ENCODE peak calls at places on chromosomes 1 and 21, in five cellular contexts. One of them, this sample, is unnamed.

GRCh38 chr1:100643430-100644196 is 75.9 kb upstream of the VCAM1 start:
- DNase-seq in PC-9: no peak
- DNase-seq in hepatocyte: no peak
- DNase-seq in IMR-90: peak; percentile 58
- DNase-seq in K562: no peak
- DNase-seq in this sample: no peak

GRCh38 chr1:243765676-243766075 is 84.4 kb downstream of the AKT3 start:
- DNase-seq in PC-9: no peak
- DNase-seq in hepatocyte: no peak
- DNase-seq in IMR-90: no peak
- DNase-seq in K562: no peak
- DNase-seq in this sample: no peak

GRCh38 chr1:108117908-108118902 is 81.9 kb downstream of the SLC25A24 start:
- DNase-seq in PC-9: peak; percentile 65
- DNase-seq in hepatocyte: peak; percentile 24
- DNase-seq in IMR-90: peak; percentile 76
- DNase-seq in K562: no peak
- DNase-seq in this sample: no peak

GRCh38 chr1:3531928-3532327 is 77.5 kb downstream of the ARHGEF16 start:
- DNase-seq in PC-9: no peak
- DNase-seq in hepatocyte: no peak
- DNase-seq in IMR-90: no peak
- DNase-seq in K562: no peak
- DNase-seq in this sample: no peak

GRCh38 chr1:1426961-1427934 is 6.2 kb upstream of the ANKRD65 start:
- DNase-seq in PC-9: peak; percentile 39
- DNase-seq in hepatocyte: peak; percentile 67
- DNase-seq in IMR-90: no peak
- DNase-seq in K562: peak; percentile 80
- DNase-seq in this sample: no peak

GRCh38 chr1:8011016-8011415 is 15.1 kb downstream of the ERRFI1 start:
- DNase-seq in PC-9: no peak
- DNase-seq in hepatocyte: no peak
- DNase-seq in IMR-90: no peak
- DNase-seq in K562: no peak
- DNase-seq in this sample: no peak

GRCh38 chr1:151036356-151036755 is at the start of gene BNIPL:
- DNase-seq in PC-9: peak; percentile 41
- DNase-seq in hepatocyte: no peak
- DNase-seq in IMR-90: no peak
- DNase-seq in K562: no peak
- DNase-seq in this sample: no peak

GRCh38 chr1:51569284-51570062 is 47.4 kb upstream of the OSBPL9 start:
- DNase-seq in PC-9: peak; percentile 87
- DNase-seq in hepatocyte: peak; percentile 81
- DNase-seq in IMR-90: peak; percentile 82
- DNase-seq in K562: peak; percentile 52
- DNase-seq in this sample: peak; percentile 71

GRCh38 chr21:17903029-17903806 is 84.1 kb upstream of the C21orf91 start:
- DNase-seq in PC-9: no peak
- DNase-seq in hepatocyte: peak; percentile 56
- DNase-seq in IMR-90: peak; percentile 49
- DNase-seq in K562: no peak
- DNase-seq in this sample: peak; percentile 74

GRCh38 chr1:53765656-53766055 is 26.7 kb upstream of the GLIS1 start:
- DNase-seq in PC-9: no peak
- DNase-seq in hepatocyte: no peak
- DNase-seq in IMR-90: peak; percentile 72
- DNase-seq in K562: no peak
- DNase-seq in this sample: no peak

GRCh38 chr1:97573560-97573959 is 347.3 kb downstream of the DPYD start:
- DNase-seq in PC-9: no peak
- DNase-seq in hepatocyte: no peak
- DNase-seq in IMR-90: peak; percentile 12
- DNase-seq in K562: no peak
- DNase-seq in this sample: no peak

GRCh38 chr1:56513095-56513494 is 66.3 kb downstream of the PLPP3 start:
- DNase-seq in PC-9: no peak
- DNase-seq in hepatocyte: no peak
- DNase-seq in IMR-90: no peak
- DNase-seq in K562: no peak
- DNase-seq in this sample: no peak

GRCh38 chr21:33984021-33984481 is 68.4 kb upstream of the ATP5PO start:
- DNase-seq in PC-9: no peak
- DNase-seq in hepatocyte: no peak
- DNase-seq in IMR-90: no peak
- DNase-seq in K562: no peak
- DNase-seq in this sample: no peak

GRCh38 chr1:157106813-157107189 is 7.2 kb upstream of the ETV3L start:
- DNase-seq in PC-9: no peak
- DNase-seq in hepatocyte: no peak
- DNase-seq in IMR-90: no peak
- DNase-seq in K562: no peak
- DNase-seq in this sample: no peak

GRCh38 chr1:110979154-110979553 is 15.4 kb upstream of the LRIF1 start:
- DNase-seq in PC-9: no peak
- DNase-seq in hepatocyte: no peak
- DNase-seq in IMR-90: no peak
- DNase-seq in K562: no peak
- DNase-seq in this sample: no peak

GRCh38 chr1:22557341-22557950 is 5.8 kb upstream of the EPHA8 start:
- DNase-seq in PC-9: no peak
- DNase-seq in hepatocyte: no peak
- DNase-seq in IMR-90: no peak
- DNase-seq in K562: no peak
- DNase-seq in this sample: no peak

GRCh38 chr1:9665193-9665592 is 13.7 kb downstream of the PIK3CD start:
- DNase-seq in PC-9: no peak
- DNase-seq in hepatocyte: no peak
- DNase-seq in IMR-90: no peak
- DNase-seq in K562: no peak
- DNase-seq in this sample: no peak

GRCh38 chr1:9670085-9670484 is 18.6 kb downstream of the PIK3CD start:
- DNase-seq in PC-9: no peak
- DNase-seq in hepatocyte: no peak
- DNase-seq in IMR-90: no peak
- DNase-seq in K562: no peak
- DNase-seq in this sample: no peak

GRCh38 chr1:9672444-9672843 is 20.9 kb downstream of the PIK3CD start:
- DNase-seq in PC-9: no peak
- DNase-seq in hepatocyte: no peak
- DNase-seq in IMR-90: no peak
- DNase-seq in K562: no peak
- DNase-seq in this sample: no peak

GRCh38 chr1:9671377-9672140 is 20.0 kb downstream of the PIK3CD start:
- DNase-seq in PC-9: peak; percentile 42
- DNase-seq in hepatocyte: no peak
- DNase-seq in IMR-90: peak; percentile 84
- DNase-seq in K562: no peak
- DNase-seq in this sample: no peak

GRCh38 chr1:9668080-9668479 is 16.5 kb downstream of the PIK3CD start:
- DNase-seq in PC-9: no peak
- DNase-seq in hepatocyte: no peak
- DNase-seq in IMR-90: no peak
- DNase-seq in K562: no peak
- DNase-seq in this sample: no peak
- H4K20me1 ChIP-seq in PC-9: no peaks in the 10 kb centered on the region
- H4K20me1 ChIP-seq in hepatocyte: no peaks in the 10 kb centered on the region
- H4K20me1 ChIP-seq in IMR-90: no peaks in the 10 kb centered on the region
- H4K20me1 ChIP-seq in K562: no peaks in the 10 kb centered on the region
- H4K20me1 ChIP-seq in this sample: no peaks in the 10 kb centered on the region

GRCh38 chr1:89567797-89568196 is 43.2 kb downstream of the LRRC8B start:
- DNase-seq in PC-9: no peak
- DNase-seq in hepatocyte: no peak
- DNase-seq in IMR-90: no peak
- DNase-seq in K562: no peak
- DNase-seq in this sample: no peak
- H2AFZ ChIP-seq in PC-9: no peak overlapping the region
- H2AFZ ChIP-seq in hepatocyte: no peak overlapping the region
- H2AFZ ChIP-seq in IMR-90: no peak overlapping the region
- H2AFZ ChIP-seq in K562: no peak overlapping the region
- H2AFZ ChIP-seq in this sample: no peak overlapping the region

GRCh38 chr1:2496087-2496622 is 20.1 kb downstream of the PLCH2 start:
- DNase-seq in PC-9: no peak
- DNase-seq in hepatocyte: no peak
- DNase-seq in IMR-90: no peak
- DNase-seq in K562: no peak
- DNase-seq in this sample: peak; percentile 95
- H3K4me3 ChIP-seq in PC-9: no peak overlapping the region
- H3K4me3 ChIP-seq in hepatocyte: no peak overlapping the region
- H3K4me3 ChIP-seq in IMR-90: no peak overlapping the region
- H3K4me3 ChIP-seq in K562: no peak overlapping the region
- H3K4me3 ChIP-seq in this sample: peak overlapping the region; percentile 30

DNA sequence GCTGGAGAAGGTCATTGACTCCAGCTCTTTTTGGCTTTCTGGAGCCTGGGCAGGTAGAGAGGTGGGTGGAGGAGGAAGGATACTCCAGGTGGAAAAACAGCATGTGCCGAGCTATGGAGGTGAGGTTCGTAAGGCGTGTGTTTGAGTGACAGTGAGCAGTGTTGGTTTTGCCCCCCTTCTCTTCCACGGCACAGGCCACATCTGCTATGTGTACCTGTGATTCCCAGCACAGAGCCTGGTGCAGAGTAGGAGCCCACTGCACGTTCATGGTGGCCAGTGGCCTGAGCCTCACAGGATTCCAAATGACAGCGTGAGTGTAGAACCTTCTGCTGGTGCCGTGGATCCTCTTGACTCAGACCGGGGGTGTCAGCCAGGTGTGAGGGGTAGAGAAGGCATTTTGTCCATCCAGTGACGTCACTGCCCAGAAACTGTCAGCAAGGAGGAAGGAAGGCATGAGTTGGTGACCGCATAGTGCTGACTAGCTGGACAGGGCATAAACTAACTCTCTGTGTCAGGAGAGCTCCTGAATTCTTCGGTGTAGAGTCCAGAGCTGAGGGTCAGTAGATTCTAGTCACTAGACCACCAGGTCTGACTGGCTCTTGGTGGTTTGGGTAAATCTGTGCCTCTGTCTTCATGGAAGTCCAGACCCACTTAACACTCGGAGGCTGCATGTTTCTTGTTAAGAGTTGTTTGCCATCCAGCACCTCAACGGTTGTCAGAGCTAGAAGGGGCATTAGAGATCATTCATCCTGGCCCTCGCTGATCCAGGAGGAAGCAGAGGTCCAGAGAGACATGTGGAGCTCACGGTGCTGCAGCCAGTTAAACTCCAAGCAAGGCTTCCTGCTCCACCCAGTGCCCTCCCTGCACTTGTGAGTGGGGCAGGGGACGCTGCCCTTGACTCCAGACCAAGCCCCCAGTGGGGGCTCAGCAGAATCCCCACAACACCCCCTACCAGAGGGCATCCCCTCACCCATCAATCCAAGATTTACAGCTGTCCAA is 3.8 kb downstream of the QSOX1 start:
- DNase-seq in PC-9: no peak
- DNase-seq in hepatocyte: no peak
- DNase-seq in IMR-90: no peak
- DNase-seq in K562: no peak
- DNase-seq in this sample: no peak
- H4K20me1 ChIP-seq in PC-9: peaks cover 7% of the 10 kb centered on the region
- H4K20me1 ChIP-seq in hepatocyte: peaks cover 6% of the 10 kb centered on the region
- H4K20me1 ChIP-seq in IMR-90: peaks cover 87% of the 10 kb centered on the region
- H4K20me1 ChIP-seq in K562: peaks cover 14% of the 10 kb centered on the region
- H4K20me1 ChIP-seq in this sample: no peaks in the 10 kb centered on the region

GRCh38 chr1:86138746-86139145 is 17.8 kb downstream of the COL24A1 start:
- DNase-seq in PC-9: no peak
- DNase-seq in hepatocyte: no peak
- DNase-seq in IMR-90: peak; percentile 83
- DNase-seq in K562: no peak
- DNase-seq in this sample: no peak

GRCh38 chr1:86140481-86140880 is 16.1 kb downstream of the COL24A1 start:
- DNase-seq in PC-9: no peak
- DNase-seq in hepatocyte: no peak
- DNase-seq in IMR-90: no peak
- DNase-seq in K562: no peak
- DNase-seq in this sample: no peak

DNA sequence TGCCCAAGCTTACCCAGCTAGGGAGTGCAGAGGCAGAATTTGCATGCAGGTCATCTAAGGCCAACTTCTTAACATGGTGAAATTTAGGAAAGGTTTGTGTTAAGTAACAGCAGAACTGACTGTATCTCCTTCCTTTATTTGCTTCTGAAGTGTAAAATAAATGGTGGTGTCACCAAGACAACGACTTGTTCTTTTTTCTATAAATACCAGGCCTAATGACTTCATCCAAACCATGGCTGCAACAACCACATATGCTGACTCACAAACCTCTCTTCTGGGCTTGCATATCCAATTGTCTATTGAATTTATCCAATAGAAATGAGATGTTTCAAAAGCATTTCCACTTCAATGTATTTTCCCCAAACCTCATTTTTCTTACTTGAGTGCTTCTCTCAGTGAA is 19.1 kb downstream of the COL24A1 start:
- DNase-seq in PC-9: no peak
- DNase-seq in hepatocyte: no peak
- DNase-seq in IMR-90: peak; percentile 97
- DNase-seq in K562: no peak
- DNase-seq in this sample: no peak
- H2AFZ ChIP-seq in PC-9: no peak overlapping the region
- H2AFZ ChIP-seq in hepatocyte: no peak overlapping the region
- H2AFZ ChIP-seq in IMR-90: no peak overlapping the region
- H2AFZ ChIP-seq in K562: no peak overlapping the region
- H2AFZ ChIP-seq in this sample: no peak overlapping the region

GRCh38 chr1:224980181-224980580 is 50.7 kb downstream of the DNAH14 start:
- DNase-seq in PC-9: no peak
- DNase-seq in hepatocyte: no peak
- DNase-seq in IMR-90: no peak
- DNase-seq in K562: no peak
- DNase-seq in this sample: no peak
- H3K4me3 ChIP-seq in PC-9: no peak overlapping the region
- H3K4me3 ChIP-seq in hepatocyte: no peak overlapping the region
- H3K4me3 ChIP-seq in IMR-90: no peak overlapping the region
- H3K4me3 ChIP-seq in K562: no peak overlapping the region
- H3K4me3 ChIP-seq in this sample: no peak overlapping the region

GRCh38 chr1:90012305-90012704 is 17.4 kb downstream of the ZNF326 start:
- DNase-seq in PC-9: no peak
- DNase-seq in hepatocyte: no peak
- DNase-seq in IMR-90: no peak
- DNase-seq in K562: no peak
- DNase-seq in this sample: no peak
- H4K20me1 ChIP-seq in PC-9: peaks cover 25% of the 10 kb centered on the region
- H4K20me1 ChIP-seq in hepatocyte: peaks cover 21% of the 10 kb centered on the region
- H4K20me1 ChIP-seq in IMR-90: peaks cover 4% of the 10 kb centered on the region
- H4K20me1 ChIP-seq in K562: no peaks in the 10 kb centered on the region
- H4K20me1 ChIP-seq in this sample: no peaks in the 10 kb centered on the region

GRCh38 chr1:114564141-114564540 is 17.3 kb downstream of the BCAS2 start:
- DNase-seq in PC-9: no peak
- DNase-seq in hepatocyte: no peak
- DNase-seq in IMR-90: no peak
- DNase-seq in K562: no peak
- DNase-seq in this sample: no peak
- H2AFZ ChIP-seq in PC-9: no peak overlapping the region
- H2AFZ ChIP-seq in hepatocyte: no peak overlapping the region
- H2AFZ ChIP-seq in IMR-90: no peak overlapping the region
- H2AFZ ChIP-seq in K562: no peak overlapping the region
- H2AFZ ChIP-seq in this sample: no peak overlapping the region

DNA sequence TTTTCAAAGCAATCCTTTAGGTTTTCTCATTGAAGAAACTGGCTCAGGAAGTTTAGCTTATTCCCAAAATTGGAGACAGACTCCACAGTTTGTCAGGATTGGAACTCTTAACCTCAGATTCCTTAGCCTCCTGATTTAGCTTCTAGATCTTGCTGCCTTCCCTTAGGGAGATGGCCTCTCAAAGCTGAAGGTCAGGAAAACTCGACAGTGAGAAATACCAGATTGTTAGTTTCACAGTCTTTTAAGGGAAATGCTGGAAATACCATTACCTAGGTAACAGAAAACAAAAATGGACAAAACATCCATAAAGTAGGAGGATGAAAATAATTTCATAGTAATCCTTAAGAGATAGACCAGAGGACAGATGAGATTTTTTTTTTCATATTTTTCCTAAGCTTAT is 7.8 kb downstream of the RASAL2 start:
- DNase-seq in PC-9: no peak
- DNase-seq in hepatocyte: peak; percentile 7
- DNase-seq in IMR-90: peak; percentile 25
- DNase-seq in K562: no peak
- DNase-seq in this sample: no peak
- H3K4me3 ChIP-seq in PC-9: no peak overlapping the region
- H3K4me3 ChIP-seq in hepatocyte: no peak overlapping the region
- H3K4me3 ChIP-seq in IMR-90: no peak overlapping the region
- H3K4me3 ChIP-seq in K562: no peak overlapping the region
- H3K4me3 ChIP-seq in this sample: no peak overlapping the region